ENCODE peak calls at places on chromosomes 11 and 22, in six cellular contexts. N is IMR-90, I is A549, D is HepG2, H is K562, F is GM12878. Y is an unnamed sample.

GRCh38 chr11:15655552-15655951 is 540.8 kb downstream of the INSC start:
- DNase-seq in D (no peak), H (peak), I (no peak), F (no peak), N (no peak), Y (no peak)

GRCh38 chr22:43164636-43165035 is 13.3 kb downstream of the TSPO start:
- DNase-seq in H (no peak), F (no peak), D (no peak), I (no peak), N (no peak), Y (no peak)

GRCh38 chr22:20438678-20439492 is 1.3 kb upstream of the SCARF2 start:
- DNase-seq in H (peak), D (peak), I (no peak), F (no peak), N (no peak), Y (peak)

GRCh38 chr11:123196060-123196714 is 1.1 kb upstream of the CLMP start:
- DNase-seq in H (no peak), F (no peak), N (no peak), D (no peak), I (no peak), Y (no peak)

GRCh38 chr11:986270-986951 is 50.1 kb downstream of the MUC6 start:
- DNase-seq in F (no peak), I (no peak), H (no peak), N (no peak), D (no peak), Y (no peak)

GRCh38 chr11:128837627-128838026 is 29.5 kb downstream of the KCNJ1 start:
- DNase-seq in I (no peak), N (no peak), H (no peak), D (no peak), F (no peak), Y (no peak)

GRCh38 chr11:122833133-122833470 is 5.2 kb upstream of the CRTAM start:
- DNase-seq in D (no peak), I (no peak), F (no peak), N (no peak), H (no peak), Y (peak)

GRCh38 chr11:12235945-12236743 is 125.8 kb downstream of the MICAL2 start:
- DNase-seq in D (peak), H (peak), I (peak), N (peak), F (peak), Y (peak)

GRCh38 chr11:112388496-112388895 is 127.8 kb upstream of the PLET1 start:
- DNase-seq in D (no peak), H (no peak), I (no peak), F (no peak), N (no peak), Y (no peak)

GRCh38 chr11:1484716-1485503 is 1.7 kb downstream of the MOB2 start:
- DNase-seq in H (no peak), N (no peak), D (no peak), F (no peak), I (no peak), Y (no peak)

GRCh38 chr22:29030618-29031235 is 30.9 kb downstream of the C22orf31 start:
- DNase-seq in H (peak), F (no peak), N (peak), I (peak), D (peak), Y (peak)

GRCh38 chr11:77474509-77475070 is 696 bp upstream of the PAK1 start:
- DNase-seq in D (no peak), H (no peak), I (no peak), N (no peak), F (no peak), Y (no peak)

GRCh38 chr11:70694371-70694770 is 296.0 kb downstream of the CTTN start:
- DNase-seq in N (no peak), H (no peak), I (no peak), D (no peak), F (no peak), Y (no peak)

GRCh38 chr22:46070722-46071450 is 79.4 kb upstream of the PPARA start:
- DNase-seq in N (peak), D (no peak), F (no peak), I (no peak), H (no peak), Y (peak)
- TF ChIP-seq BHLHE40 in N (no peak), D (no peak), F (no peak), I (no peak), H (no peak), Y (no peak)

GRCh38 chr11:79308429-79308828 is 132.4 kb downstream of the TENM4 start:
- DNase-seq in H (no peak), I (no peak), D (no peak), F (no peak), N (no peak), Y (no peak)

GRCh38 chr11:79312591-79313267 is 128.1 kb downstream of the TENM4 start:
- DNase-seq in N (peak), H (no peak), F (no peak), I (no peak), D (no peak), Y (no peak)

GRCh38 chr11:79313513-79313912 is 127.3 kb downstream of the TENM4 start:
- DNase-seq in N (no peak), D (no peak), H (no peak), I (no peak), F (no peak), Y (no peak)

GRCh38 chr11:79311461-79311860 is 129.4 kb downstream of the TENM4 start:
- DNase-seq in I (no peak), H (no peak), F (no peak), N (no peak), D (no peak), Y (no peak)

DNA sequence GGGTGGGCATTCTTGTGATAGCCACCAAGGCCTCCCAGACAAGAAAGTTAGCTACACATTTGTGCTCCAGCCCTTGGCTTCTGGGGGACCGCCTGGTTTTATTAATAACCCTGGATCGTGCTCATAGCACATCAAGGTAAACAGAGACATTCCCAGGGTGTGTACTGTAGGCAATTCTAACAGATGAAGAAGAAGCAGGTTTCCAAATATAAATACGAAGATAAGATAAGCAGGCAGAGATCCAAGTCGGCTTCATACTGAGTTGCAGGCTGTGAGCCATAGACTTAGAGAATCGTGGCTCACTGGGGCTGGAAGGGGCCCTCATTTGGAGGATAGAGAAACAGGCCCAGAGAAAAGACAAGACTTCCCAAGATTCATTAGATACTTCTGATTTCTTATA is 131.4 kb downstream of the TENM4 start:
- DNase-seq in N (peak), D (no peak), I (no peak), H (no peak), F (no peak), Y (no peak)
- TF ChIP-seq BHLHE40 in N (peak), D (no peak), I (no peak), H (no peak), F (no peak), Y (no peak)

DNA sequence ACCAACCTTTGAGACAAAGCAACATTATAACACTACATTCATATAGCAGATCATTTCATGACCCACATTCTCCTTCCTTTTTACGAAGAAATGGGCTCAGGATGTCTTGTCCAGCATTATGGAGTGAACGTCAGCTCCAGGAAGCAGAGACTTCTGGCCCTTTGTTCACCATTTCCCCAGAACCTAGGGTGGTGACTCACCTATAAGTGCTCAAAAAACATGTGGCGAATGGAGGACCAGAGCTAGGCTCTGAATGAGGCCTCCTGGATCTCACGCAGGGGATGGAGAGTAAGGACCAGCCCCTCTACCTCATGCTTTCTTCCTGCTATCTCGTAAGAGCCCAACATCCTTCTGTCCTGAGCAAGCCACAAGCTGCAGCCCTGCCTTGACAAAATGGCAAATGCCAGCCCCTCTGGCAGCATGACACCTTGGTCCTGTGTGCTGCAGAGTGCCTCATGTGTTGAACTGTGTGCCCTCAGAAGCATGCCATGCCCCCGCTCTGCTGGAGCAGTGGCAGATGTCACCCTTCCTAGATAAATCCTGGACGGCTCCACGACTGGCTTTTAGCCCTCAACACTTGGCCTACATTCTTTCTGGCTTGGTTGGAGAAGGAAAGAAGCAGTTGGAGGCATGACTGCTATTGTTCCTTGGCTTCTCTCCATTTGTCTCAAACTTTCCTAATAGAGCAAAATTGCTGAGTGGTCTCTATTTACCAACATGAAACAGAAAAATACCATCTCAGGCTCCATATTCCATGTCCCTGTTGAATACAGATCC is 6.5 kb upstream of the ST3GAL4 start:
- DNase-seq in I (no peak), N (peak), F (no peak), H (no peak), D (no peak), Y (no peak)
- TF ChIP-seq BHLHE40 in I (no peak), N (no peak), F (no peak), H (no peak), D (no peak), Y (no peak)

DNA sequence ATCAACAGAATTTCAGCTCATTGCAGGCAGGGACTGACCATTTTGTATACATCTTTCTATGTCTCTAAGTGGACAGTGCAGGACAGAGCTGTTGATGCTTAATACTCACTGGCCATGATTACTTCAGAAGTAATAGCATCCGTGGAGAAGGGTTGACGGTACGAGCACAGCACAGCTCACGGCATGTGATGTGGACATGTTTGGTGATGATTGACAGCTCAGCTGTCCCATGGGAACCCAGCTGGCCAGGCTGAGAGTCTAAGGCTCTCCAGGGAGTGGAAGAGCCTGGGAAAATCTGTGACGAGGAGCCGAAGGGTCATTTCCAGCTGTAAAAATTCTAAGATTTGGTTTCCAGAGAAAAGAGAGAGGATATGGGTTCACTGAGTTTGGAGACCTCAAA is 198.2 kb downstream of the SNX19 start:
- DNase-seq in H (no peak), N (no peak), I (no peak), F (no peak), D (no peak), Y (no peak)
- TF ChIP-seq BHLHE40 in H (no peak), N (no peak), I (no peak), F (no peak), D (no peak), Y (no peak)

GRCh38 chr22:30202531-30203006 is 44.0 kb downstream of the LIF start:
- DNase-seq in I (no peak), F (no peak), D (no peak), N (peak), H (no peak), Y (no peak)
- TF ChIP-seq BHLHE40 in I (no peak), F (no peak), D (no peak), N (no peak), H (no peak), Y (no peak)

GRCh38 chr11:8083088-8083395 is 2.0 kb downstream of the TUB start:
- DNase-seq in D (no peak), N (no peak), I (no peak), F (no peak), H (no peak), Y (no peak)
- TF ChIP-seq BHLHE40 in D (no peak), N (no peak), I (no peak), F (no peak), H (no peak), Y (no peak)

GRCh38 chr11:46309669-46310288 is 32.3 kb downstream of the CREB3L1 start:
- DNase-seq in F (no peak), D (no peak), N (no peak), H (peak), I (no peak), Y (no peak)
- TF ChIP-seq BHLHE40 in F (no peak), D (no peak), N (no peak), H (no peak), I (no peak), Y (no peak)

GRCh38 chr11:117457835-117458234 is 130.2 kb downstream of the CEP164 start:
- DNase-seq in H (no peak), F (no peak), I (no peak), N (no peak), D (no peak), Y (no peak)

GRCh38 chr11:117456027-117456720 is 128.5 kb downstream of the CEP164 start:
- DNase-seq in F (peak), N (no peak), D (no peak), I (no peak), H (no peak), Y (no peak)

GRCh38 chr11:117458275-117459120 is 130.8 kb downstream of the CEP164 start:
- DNase-seq in D (no peak), H (no peak), N (no peak), I (no peak), F (no peak), Y (no peak)

GRCh38 chr11:117459121-117459978 is 131.7 kb downstream of the CEP164 start:
- DNase-seq in D (no peak), N (no peak), I (no peak), H (no peak), F (no peak), Y (no peak)

DNA sequence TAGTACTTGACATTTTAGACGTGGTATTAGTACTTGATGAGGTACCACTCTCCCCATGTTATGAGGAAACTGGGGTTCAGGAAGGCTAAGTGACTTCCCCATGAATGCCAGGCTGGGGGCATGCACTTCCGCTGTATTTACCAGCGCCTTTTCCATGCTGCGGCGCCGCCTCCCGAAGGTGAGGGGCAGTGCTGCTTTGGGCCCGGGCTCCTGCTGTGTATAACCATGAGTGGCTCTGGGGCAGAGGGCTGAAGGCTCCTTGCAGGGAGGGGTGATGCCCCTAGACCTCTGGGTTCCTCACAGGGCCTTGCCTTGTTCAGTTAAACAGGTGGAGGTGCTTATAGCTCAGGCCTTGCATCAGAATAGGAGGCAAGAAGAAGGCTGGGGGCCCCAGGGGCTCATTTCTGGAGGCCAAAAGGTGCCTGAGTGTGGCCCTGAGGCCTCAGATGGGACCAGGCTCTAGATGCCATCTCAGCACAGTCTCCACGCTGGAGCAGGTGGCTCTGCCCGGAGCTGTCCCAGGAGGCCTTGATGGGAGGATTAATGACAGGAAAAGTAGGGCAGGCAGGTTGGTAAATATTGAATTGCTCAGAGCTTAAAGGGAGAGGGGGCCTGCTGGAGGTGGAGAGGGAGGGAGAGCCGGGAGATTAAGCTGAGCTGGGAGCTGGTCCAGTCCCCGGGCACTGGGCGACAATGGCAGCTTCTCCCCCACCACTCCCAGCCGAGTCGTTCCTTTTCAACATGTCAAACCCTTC is 129.6 kb downstream of the CEP164 start:
- DNase-seq in N (no peak), H (no peak), F (no peak), D (no peak), I (no peak), Y (no peak)
- TF ChIP-seq BHLHE40 in N (no peak), H (no peak), F (no peak), D (no peak), I (no peak), Y (no peak)